ENCODE peak calls at places on chromosome 18, in five cellular contexts. W is H1, I is SK-N-SH, O is GM12878, D is HepG2. H is an unnamed sample.

GRCh38 chr18:23269931-23270330 is 134.6 kb downstream of the CABLES1 start:
- DNase-seq in W (no peak), I (no peak), D (no peak), O (no peak), H (no peak)

GRCh38 chr18:57561728-57562423 is 24.6 kb downstream of the FECH start:
- DNase-seq in D (peak), O (no peak), I (peak), W (no peak), H (peak)

GRCh38 chr18:25647404-25647803 is 295.4 kb upstream of the ZNF521 start:
- DNase-seq in I (no peak), D (no peak), W (no peak), O (no peak), H (no peak)

GRCh38 chr18:48660346-48661228 is 121.8 kb downstream of the CTIF start:
- DNase-seq in W (no peak), I (peak), D (no peak), O (no peak), H (no peak)

GRCh38 chr18:48829443-48830149 is 121.2 kb downstream of the SMAD7 start:
- DNase-seq in D (no peak), O (no peak), W (no peak), I (no peak), H (peak)

GRCh38 chr18:56645415-56646016 is 5.6 kb upstream of the WDR7 start:
- DNase-seq in O (no peak), W (no peak), D (no peak), I (no peak), H (peak)

GRCh38 chr18:33831424-33831823 is 253.4 kb downstream of the ASXL3 start:
- DNase-seq in I (no peak), D (no peak), W (no peak), O (no peak), H (no peak)

GRCh38 chr18:13449651-13450050 is 231.1 kb downstream of the LDLRAD4 start:
- DNase-seq in W (no peak), D (no peak), I (no peak), O (no peak), H (no peak)

GRCh38 chr18:78006006-78006802 is 756.6 kb downstream of the GALR1 start:
- DNase-seq in I (no peak), D (no peak), O (no peak), W (no peak), H (no peak)

GRCh38 chr18:5238371-5238758 is 41.3 kb upstream of the AKAIN1 start:
- DNase-seq in O (no peak), D (peak), I (peak), W (no peak), H (peak)

GRCh38 chr18:79949571-79950439 is 1.6 kb downstream of the SLC66A2 start:
- DNase-seq in I (no peak), W (no peak), D (no peak), O (no peak), H (no peak)

GRCh38 chr18:28175047-28175929 is 1.6 kb downstream of the CDH2 start:
- DNase-seq in W (no peak), D (peak), O (no peak), I (peak), H (no peak)

GRCh38 chr18:7871560-7872456 is 304.7 kb downstream of the PTPRM start:
- DNase-seq in W (no peak), O (no peak), D (peak), I (no peak), H (no peak)

GRCh38 chr18:48934708-48935432 is 15.9 kb downstream of the SMAD7 start:
- DNase-seq in O (peak), I (no peak), W (no peak), D (no peak), H (no peak)

GRCh38 chr18:63218472-63218871 is 101.1 kb downstream of the BCL2 start:
- DNase-seq in W (no peak), D (no peak), O (no peak), I (no peak), H (no peak)

GRCh38 chr18:49669403-49669802 is 107.5 kb downstream of the LIPG start:
- DNase-seq in W (no peak), I (no peak), O (no peak), D (no peak), H (no peak)

GRCh38 chr18:76228716-76229115 is 266.3 kb downstream of the ZNF516 start:
- DNase-seq in I (no peak), O (no peak), W (no peak), D (no peak), H (no peak)

GRCh38 chr18:23934252-23934651 is 80.3 kb upstream of the TTC39C start:
- DNase-seq in O (no peak), D (no peak), W (no peak), I (no peak), H (no peak)

GRCh38 chr18:23171581-23172156 is 36.4 kb downstream of the CABLES1 start:
- DNase-seq in I (no peak), O (no peak), W (no peak), D (no peak), H (no peak)

GRCh38 chr18:50159654-50160046 is 35.3 kb downstream of the MYO5B start:
- DNase-seq in I (no peak), W (no peak), D (no peak), O (no peak), H (no peak)

GRCh38 chr18:57194070-57194469 is 47.2 kb downstream of the BOD1L2 start:
- DNase-seq in I (no peak), D (no peak), W (no peak), O (no peak), H (no peak)

GRCh38 chr18:55403555-55403954 is 184.4 kb downstream of the TCF4 start:
- DNase-seq in O (no peak), I (no peak), D (no peak), W (no peak), H (no peak)

DNA sequence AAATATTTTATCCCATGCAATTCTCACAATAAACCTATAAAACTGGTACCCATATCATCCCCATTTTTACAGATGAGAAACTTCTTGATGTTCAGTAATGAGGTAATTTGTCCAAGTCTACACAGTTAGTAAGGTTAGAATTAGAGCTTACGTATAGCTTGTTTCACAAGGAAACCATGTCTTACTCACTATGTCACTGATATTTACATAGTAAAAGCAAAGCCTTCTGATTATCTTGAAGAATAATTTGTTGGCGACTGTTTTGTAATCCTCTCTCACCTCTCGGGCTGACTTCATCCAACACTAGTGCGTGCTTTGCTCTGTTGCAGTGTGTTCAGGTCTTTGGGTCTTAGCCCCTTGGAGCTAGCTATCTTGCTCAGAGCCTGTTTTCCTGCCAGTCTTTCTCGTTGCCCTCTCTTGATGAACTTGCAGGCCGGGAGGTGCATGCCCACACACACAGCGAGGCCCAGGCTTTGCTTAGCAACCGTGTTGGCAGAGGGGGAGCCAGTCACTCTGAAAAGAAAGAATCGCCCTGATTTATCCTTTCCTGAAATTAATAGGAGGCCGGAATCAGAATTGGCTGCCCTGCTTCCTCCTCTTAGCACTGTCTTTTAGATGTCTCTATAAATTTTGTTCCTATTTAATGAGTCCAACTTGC is 97.7 kb upstream of the SEC11C start:
- DNase-seq in D (no peak), I (no peak), O (no peak), W (no peak), H (no peak)
- TF ChIP-seq CHD2 in D (no peak), I (no peak), O (no peak), W (no peak), H (no peak)

GRCh38 chr18:45413180-45413836 is 202.0 kb upstream of the SLC14A2 start:
- DNase-seq in W (no peak), I (no peak), D (no peak), O (no peak), H (no peak)

GRCh38 chr18:45412577-45412976 is 202.7 kb upstream of the SLC14A2 start:
- DNase-seq in O (peak), W (no peak), D (no peak), I (no peak), H (no peak)

GRCh38 chr18:45416168-45416567 is 199.1 kb upstream of the SLC14A2 start:
- DNase-seq in W (no peak), O (no peak), D (no peak), I (peak), H (no peak)

GRCh38 chr18:45417392-45417791 is 197.9 kb upstream of the SLC14A2 start:
- DNase-seq in W (no peak), O (no peak), D (no peak), I (no peak), H (no peak)

DNA sequence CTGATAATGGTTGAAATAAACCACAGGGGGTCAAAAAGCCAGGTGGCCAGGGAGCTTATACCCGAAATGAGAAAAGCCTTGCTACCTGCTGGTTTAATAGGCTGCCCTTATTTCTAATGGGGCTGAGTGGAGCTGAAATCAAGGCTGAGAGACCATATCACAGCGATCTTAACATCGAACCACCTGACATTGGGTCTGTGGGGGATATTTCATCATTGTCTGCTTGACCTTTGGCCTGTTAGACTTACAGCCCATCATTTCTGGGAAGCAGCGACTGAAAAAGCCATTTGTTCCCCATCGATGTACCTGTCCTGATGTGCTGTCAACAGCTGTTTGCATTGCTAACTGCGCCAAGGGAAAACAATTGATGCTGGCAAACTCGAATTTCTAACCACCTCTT is 199.7 kb upstream of the SLC14A2 start:
- DNase-seq in O (no peak), I (no peak), D (no peak), W (no peak), H (no peak)
- TF ChIP-seq SIN3A in O (no peak), I (no peak), D (no peak), W (no peak), H (no peak)

GRCh38 chr18:70826571-70826970 is 537.7 kb downstream of the SOCS6 start:
- DNase-seq in O (no peak), I (no peak), W (no peak), D (no peak), H (no peak)

GRCh38 chr18:70827632-70828031 is 538.8 kb downstream of the SOCS6 start:
- DNase-seq in O (no peak), D (no peak), I (peak), W (no peak), H (no peak)

GRCh38 chr18:70822167-70822566 is 533.3 kb downstream of the SOCS6 start:
- DNase-seq in O (no peak), D (no peak), I (peak), W (no peak), H (no peak)
- TF ChIP-seq POLR2AphosphoS5 in O (no peak), D (no peak), I (no peak), W (no peak), H (no peak)

DNA sequence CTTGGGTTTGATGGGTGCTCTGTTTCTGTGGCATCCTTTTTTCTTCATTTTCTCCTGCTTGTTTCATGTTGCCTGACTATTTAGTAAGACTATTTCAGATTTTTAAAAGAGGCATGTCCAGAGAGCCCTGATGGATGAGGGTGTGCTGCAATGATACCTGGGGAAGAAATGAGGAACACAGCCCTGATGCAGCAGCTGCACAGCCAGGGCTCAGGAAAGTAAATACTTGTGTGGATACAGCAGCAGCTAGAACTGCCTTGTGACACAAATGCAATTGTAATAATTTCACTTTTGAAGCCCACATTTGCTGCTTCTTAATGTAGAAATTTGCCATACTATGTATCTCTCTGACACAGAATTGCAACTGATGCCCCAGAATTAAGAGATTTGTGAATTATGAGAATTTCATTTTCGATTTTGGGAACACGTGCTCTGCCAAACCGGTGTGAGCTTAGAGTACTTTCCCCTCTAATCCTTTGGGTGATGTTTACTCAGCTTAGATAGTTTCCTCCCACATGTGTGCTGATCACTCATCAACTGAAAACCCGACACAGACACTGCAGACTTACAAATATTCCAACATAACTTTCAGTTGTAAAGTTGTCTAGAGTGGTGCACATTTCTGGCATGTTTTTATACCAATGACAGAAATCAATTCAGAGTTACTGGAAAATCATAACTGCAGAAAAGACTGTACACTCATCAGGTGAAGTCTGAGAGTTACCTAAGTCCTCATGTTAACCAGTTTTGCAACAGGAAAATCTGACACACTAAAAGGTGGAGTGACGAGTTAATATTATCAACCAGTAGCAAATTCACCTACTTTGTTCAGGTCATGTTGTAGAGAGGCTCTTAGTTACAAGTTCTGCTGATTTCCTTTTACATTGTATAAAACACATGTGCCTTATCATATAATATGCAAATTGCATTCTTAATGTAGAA is 383.4 kb downstream of the CBLN2 start:
- DNase-seq in W (no peak), O (no peak), I (no peak), D (no peak), H (no peak)
- TF ChIP-seq CHD2 in W (no peak), O (no peak), I (no peak), D (no peak), H (no peak)

GRCh38 chr18:3626927-3627240 is 176.9 kb downstream of the TGIF1 start:
- DNase-seq in I (no peak), W (no peak), D (no peak), O (no peak), H (no peak)

GRCh38 chr18:3623769-3624545 is 174.0 kb downstream of the TGIF1 start:
- DNase-seq in I (peak), D (peak), O (no peak), W (no peak), H (peak)

GRCh38 chr18:3624546-3624817 is 174.5 kb downstream of the TGIF1 start:
- DNase-seq in D (no peak), I (no peak), W (no peak), O (no peak), H (peak)

GRCh38 chr18:3625717-3626091 is 175.7 kb downstream of the TGIF1 start:
- DNase-seq in W (no peak), D (no peak), O (no peak), I (no peak), H (no peak)

DNA sequence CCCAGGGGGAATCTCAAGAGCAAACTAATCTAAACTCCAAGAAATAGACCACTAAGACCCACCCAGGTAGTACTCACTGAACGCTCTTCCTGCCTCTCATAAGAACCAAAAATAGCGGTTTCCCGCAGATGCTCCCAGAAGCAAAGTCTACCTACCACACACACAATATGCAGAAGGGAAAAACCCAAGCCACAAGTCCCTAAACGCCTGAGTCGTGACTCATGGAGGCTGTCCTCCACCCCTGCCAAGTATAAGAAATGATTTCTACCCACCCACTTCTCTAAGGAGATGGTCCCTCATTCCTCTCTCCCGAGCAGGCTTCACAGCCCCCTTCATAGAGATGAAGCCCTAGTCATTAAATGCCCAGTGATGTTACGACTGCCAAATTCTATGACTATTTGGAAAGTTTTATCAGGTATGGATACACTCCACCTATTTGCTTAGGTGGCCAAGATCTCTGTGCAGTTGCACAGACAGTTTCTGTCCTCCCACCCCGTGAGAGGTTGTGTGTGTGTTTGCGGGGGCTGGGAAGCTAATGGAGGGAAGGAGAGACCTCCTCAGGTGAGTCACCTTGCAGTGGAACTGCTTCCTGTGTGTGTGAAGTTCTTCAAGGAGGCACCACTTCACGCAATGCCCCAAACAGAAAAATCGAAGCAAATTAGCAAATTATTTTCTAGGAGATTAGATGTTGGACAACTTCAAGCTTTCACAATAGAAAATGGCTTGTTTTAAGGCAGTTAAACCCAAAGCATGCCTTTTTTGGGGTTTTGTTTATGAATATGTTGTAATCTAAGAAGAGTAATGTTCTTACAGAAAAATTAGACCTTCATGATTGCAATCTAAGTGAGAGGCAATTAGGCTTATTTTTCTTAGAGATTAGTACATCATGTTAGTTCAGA is 175.1 kb downstream of the TGIF1 start:
- DNase-seq in D (no peak), O (no peak), I (no peak), W (no peak), H (peak)
- TF ChIP-seq SIN3A in D (no peak), O (no peak), I (peak), W (no peak), H (no peak)

DNA sequence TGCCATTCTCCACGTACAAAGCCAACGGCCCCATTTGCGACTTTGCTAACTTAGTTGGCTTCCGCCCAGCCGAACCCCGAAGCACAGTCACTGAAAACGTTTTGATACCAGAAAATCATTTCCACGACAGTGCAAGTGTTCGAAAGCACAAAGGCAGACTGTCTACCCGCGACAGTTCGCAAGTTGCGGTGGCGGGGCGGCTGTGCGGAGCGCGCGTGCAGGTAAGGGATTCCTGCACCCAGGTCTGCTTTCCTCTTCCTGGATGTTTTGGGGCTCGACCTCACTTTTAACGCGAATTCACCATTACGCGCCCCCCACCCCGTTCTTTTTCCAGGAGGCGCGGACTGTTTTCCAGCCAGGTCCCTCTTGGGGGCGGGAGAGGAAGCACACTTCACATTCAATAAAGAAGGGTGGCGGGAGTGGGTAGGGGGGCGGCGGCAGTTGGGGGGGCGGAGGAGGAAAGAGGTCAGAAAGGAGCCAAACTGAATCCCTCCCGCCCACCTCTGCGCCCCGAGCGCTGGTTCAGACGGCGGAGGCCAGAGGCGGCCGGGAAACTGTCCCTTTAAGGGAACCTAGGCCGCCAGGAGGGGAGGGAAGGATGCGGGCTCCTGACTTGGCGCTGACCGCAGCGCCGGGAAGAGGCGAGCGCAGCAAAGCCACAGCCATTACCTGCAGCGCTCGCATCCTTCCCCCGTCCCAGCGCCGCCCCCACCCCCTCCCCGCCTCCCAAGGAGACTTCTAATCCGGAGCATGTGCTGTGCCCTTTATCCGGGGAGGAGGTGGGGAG is 107.5 kb upstream of the KCTD1 start:
- DNase-seq in D (no peak), O (no peak), W (no peak), I (peak), H (no peak)
- TF ChIP-seq POLR2AphosphoS5 in D (no peak), O (no peak), W (no peak), I (no peak), H (no peak)

GRCh38 chr18:70260683-70261082 is 28.2 kb upstream of the SOCS6 start:
- DNase-seq in I (no peak), W (no peak), O (no peak), D (no peak), H (no peak)

GRCh38 chr18:70263336-70263735 is 25.5 kb upstream of the SOCS6 start:
- DNase-seq in D (no peak), I (no peak), O (no peak), W (no peak), H (no peak)

GRCh38 chr18:70256994-70257393 is 31.9 kb upstream of the SOCS6 start:
- DNase-seq in O (no peak), W (no peak), D (no peak), I (no peak), H (no peak)

GRCh38 chr18:70258243-70258642 is 30.6 kb upstream of the SOCS6 start:
- DNase-seq in I (no peak), O (no peak), D (no peak), W (no peak), H (no peak)

GRCh38 chr18:70261141-70261788 is 27.6 kb upstream of the SOCS6 start:
- DNase-seq in D (no peak), W (no peak), O (no peak), I (no peak), H (no peak)
- TF ChIP-seq CHD2 in D (no peak), W (no peak), O (no peak), I (no peak), H (no peak)